ENCODE peak calls at places on chromosomes 2 and 18, in eight cellular contexts. B is stomach, M is transverse colon, O is vagina, J is suprapubic skin, A is SK-N-SH, R is K562, Z is endothelial cell of umbilical vein. D is an unnamed sample.

GRCh38 chr2:237177986-237178385 is 92.3 kb downstream of the COPS8 start:
- DNase-seq in R (no peak), J (no peak), Z (no peak), B (no peak), A (no peak), M (no peak), O (peak; percentile 79), D (no peak)

GRCh38 chr2:127525692-127526141 is 572 bp downstream of the IWS1 start:
- DNase-seq in B (no peak), M (no peak), R (peak; percentile 43), Z (no peak), O (peak; percentile 86), J (no peak), A (peak; percentile 47), D (no peak)

GRCh38 chr2:50476174-50476573 is 555.8 kb downstream of the NRXN1 start:
- DNase-seq in M (no peak), Z (no peak), O (no peak), J (no peak), A (no peak), B (no peak), R (no peak), D (no peak)

GRCh38 chr2:86300496-86300895 is 36.9 kb downstream of the REEP1 start:
- DNase-seq in M (no peak), B (no peak), A (no peak), R (peak; percentile 14), Z (no peak), O (peak; percentile 67), J (no peak), D (no peak)

GRCh38 chr18:78918707-78919106 is 60.9 kb upstream of the SALL3 start:
- DNase-seq in O (no peak), J (no peak), A (no peak), M (no peak), R (no peak), B (no peak), Z (no peak), D (no peak)

GRCh38 chr2:111117666-111118454 is 2.9 kb upstream of the BCL2L11 start:
- DNase-seq in M (peak; percentile 50), O (no peak), B (peak; percentile 35), R (no peak), Z (peak; percentile 66), A (no peak), J (peak; percentile 67), D (no peak)

GRCh38 chr2:138716183-138716582 is 64.0 kb downstream of the NXPH2 start:
- DNase-seq in J (no peak), R (peak; percentile 7), B (no peak), M (no peak), A (no peak), Z (no peak), O (no peak), D (no peak)

GRCh38 chr2:86703704-86704370 is 16.3 kb upstream of the RMND5A start:
- DNase-seq in J (peak; percentile 67), O (no peak), A (no peak), M (peak; percentile 73), B (peak; percentile 70), R (peak; percentile 38), Z (no peak), D (peak; percentile 73)

GRCh38 chr2:168336786-168337388 is 89.5 kb upstream of the STK39 start:
- DNase-seq in A (no peak), R (peak; percentile 47), O (no peak), M (peak; percentile 78), B (peak; percentile 75), J (no peak), Z (no peak), D (peak; percentile 56)

GRCh38 chr2:14189929-14190328 is 442.6 kb upstream of the LRATD1 start:
- DNase-seq in R (no peak), J (no peak), O (no peak), Z (no peak), A (no peak), B (no peak), M (no peak), D (no peak)

GRCh38 chr2:51559026-51559425 is 527.1 kb upstream of the NRXN1 start:
- DNase-seq in B (no peak), R (no peak), O (no peak), J (no peak), M (no peak), Z (no peak), A (no peak), D (no peak)

GRCh38 chr18:77671456-77672167 is 422.0 kb downstream of the GALR1 start:
- DNase-seq in A (no peak), B (no peak), M (no peak), R (peak; percentile 3), O (no peak), Z (no peak), J (no peak), D (no peak)

GRCh38 chr2:105789745-105790466 is 45.2 kb downstream of the NCK2 start:
- DNase-seq in O (no peak), M (peak; percentile 36), B (no peak), R (no peak), J (no peak), Z (peak; percentile 79), A (no peak), D (no peak)

DNA sequence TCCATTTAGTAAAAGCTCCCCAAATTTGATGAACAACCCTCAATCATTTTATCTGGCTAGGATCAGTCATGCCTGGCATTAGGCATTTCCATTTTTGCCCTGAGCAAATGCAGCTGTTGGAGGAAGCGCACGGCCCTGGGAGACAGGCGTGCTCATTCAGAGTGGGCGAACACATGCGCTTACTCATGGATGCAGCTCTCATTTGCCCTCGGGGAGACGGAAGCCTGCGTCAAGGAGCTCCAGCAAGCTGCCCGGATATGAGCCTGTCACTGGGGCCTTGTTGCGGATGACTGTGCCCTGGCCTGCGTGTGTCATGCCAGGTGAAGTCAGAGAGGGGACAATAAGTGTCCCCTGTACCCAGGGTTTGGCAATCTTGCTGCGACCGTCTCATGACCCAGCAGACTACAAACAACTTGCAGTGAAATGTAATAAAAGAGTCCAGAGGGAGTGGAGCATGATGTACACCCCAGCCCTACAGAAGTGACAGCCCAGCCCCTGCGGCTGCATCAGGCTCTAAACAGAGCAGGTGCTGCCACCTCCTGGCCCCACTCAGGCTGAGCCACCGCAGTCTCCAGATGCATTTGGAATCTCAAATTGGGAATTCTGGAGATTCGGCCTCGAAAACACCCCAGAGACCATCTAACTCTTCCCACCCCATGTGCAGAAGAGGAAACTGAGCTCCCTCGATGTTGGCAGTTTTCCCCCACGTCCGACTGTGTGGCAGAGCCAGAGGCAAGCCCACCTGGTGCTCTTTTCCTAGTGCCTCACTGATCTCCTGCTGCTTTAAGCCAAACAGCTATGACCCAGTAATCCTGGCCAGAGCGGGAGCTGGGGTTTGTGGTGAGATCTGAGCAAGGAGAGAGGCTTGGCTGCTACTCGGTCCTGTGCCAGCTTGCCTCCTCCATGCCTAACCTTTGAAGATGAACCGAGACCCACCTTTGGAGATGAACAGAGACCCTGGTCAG is 105.0 kb upstream of the ALK start:
- DNase-seq in J (no peak), Z (no peak), A (peak; percentile 89), M (peak; percentile 10), O (no peak), B (peak; percentile 43), R (peak; percentile 45), D (peak; percentile 19)
- TF ChIP-seq CTCF in J (peak; percentile 64), Z (peak; percentile 16), A (peak; percentile 83), M (peak; percentile 41), O (no peak), B (no peak), R (peak; percentile 74), D (peak; percentile 54)

GRCh38 chr2:172969609-172970008 is 106.0 kb upstream of the MAP3K20 start:
- DNase-seq in B (no peak), R (no peak), O (no peak), J (no peak), Z (peak; percentile 78), M (no peak), A (no peak), D (no peak)
- H3K27ac ChIP-seq in B (no peak overlapping the region), R (no peak overlapping the region), O (no peak overlapping the region), J (peak overlapping the region; percentile 31), Z (peak overlapping the region; percentile 62), M (no peak overlapping the region), A (no peak overlapping the region), D (no peak overlapping the region)

GRCh38 chr2:9162841-9163240 is 43.8 kb upstream of the ASAP2 start:
- DNase-seq in M (no peak), A (no peak), Z (no peak), O (no peak), R (no peak), J (no peak), B (no peak), D (no peak)

GRCh38 chr2:9164112-9164608 is 42.5 kb upstream of the ASAP2 start:
- DNase-seq in M (no peak), Z (no peak), O (no peak), B (no peak), R (no peak), A (no peak), J (no peak), D (no peak)

GRCh38 chr2:9165625-9166024 is 41.0 kb upstream of the ASAP2 start:
- DNase-seq in J (no peak), R (no peak), Z (no peak), A (no peak), M (no peak), O (no peak), B (no peak), D (no peak)

GRCh38 chr2:9160732-9161131 is 45.9 kb upstream of the ASAP2 start:
- DNase-seq in J (no peak), O (no peak), A (no peak), M (no peak), B (no peak), R (no peak), Z (no peak), D (no peak)

DNA sequence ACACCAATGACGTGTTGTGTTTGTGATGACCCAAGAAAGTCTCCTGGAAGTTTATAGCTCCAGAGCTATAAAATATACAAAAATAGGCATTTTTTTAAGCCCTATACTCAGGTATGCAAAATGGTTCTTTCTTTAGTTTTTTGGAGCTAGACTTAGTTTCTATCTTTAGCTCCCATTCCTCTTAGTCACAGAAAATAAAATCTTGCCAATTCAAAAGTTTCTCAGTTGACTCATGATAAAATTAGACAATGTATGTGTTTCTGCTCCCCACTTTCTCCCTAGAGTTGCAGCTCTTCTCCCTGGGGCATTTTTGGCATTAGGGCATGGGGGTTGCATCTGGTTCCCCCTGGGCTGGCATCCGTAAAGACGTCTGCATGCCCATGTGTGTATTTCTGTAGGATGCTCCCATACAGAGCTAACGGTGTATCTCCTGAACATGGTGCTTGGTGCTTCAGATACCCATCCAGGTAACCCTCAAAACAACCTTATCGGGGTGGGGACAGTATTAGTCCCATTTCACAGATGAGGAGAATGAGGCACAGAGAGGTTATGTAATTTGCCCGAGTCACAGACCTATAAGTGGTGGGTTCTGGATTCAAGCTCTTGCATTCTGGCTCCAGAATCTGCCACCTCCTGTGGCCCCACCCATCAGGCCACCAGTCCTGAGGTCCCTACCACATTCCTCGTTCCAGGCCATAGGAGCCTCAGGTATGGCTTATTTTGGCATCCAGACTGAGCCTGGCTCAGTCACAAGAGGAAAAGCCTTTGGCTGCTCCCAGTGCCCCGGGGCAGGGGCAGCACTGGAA is 43.1 kb upstream of the ASAP2 start:
- DNase-seq in B (no peak), O (no peak), A (no peak), M (no peak), Z (no peak), J (no peak), R (no peak), D (no peak)
- TF ChIP-seq POLR2AphosphoS5 in B (no peak), O (no peak), A (no peak), M (no peak), Z (no peak), J (no peak), R (no peak), D (no peak)

DNA sequence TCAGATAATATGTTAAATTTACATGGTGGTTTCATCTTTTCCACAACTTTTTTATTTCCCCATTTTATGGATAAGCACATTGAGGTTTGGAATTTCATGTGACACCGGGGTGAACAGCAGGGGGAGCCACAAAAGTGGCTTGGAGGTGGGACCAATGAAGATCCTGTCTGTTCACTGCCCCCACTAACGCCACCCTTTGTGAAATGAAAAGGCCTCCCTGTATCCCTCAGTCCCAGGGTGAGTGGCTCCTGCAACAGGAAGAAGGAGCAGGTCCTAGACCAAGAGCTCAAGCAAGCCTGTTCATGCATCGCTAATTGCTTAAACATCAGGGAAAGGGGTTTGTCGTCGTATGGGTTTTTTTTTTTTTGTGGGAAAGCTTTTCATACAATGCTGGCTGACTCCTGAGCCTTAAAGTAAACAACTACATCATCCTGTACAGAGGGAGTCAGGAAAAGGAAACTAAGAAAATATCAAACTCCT is 267.8 kb upstream of the EPAS1 start:
- DNase-seq in M (no peak), B (no peak), O (no peak), Z (peak; percentile 96), R (no peak), J (no peak), A (no peak), D (no peak)
- TF ChIP-seq CTCF in M (no peak), B (no peak), O (no peak), Z (peak; percentile 32), R (no peak), J (no peak), A (peak; percentile 41), D (no peak)

D was measured in prostate gland.